ENCODE peak calls at places on chromosomes 16 and 17, in ten cellular contexts. U is CD4-positive, CD25-positive, alpha-beta regulatory T cell; H is kidney glomerular epithelial cell; K is hypothalamus; Y is Kasumi-1; V is activated T-helper 1 cell treated with anti-CD3 and anti-CD28 coated beads, Interleukin-2, amount 50 U/mL, for 16 hours; S is activated naive CD4-positive, alpha-beta T cell treated with Interleukin-2 at 50 U/mL for 16 hours; L is choroid plexus epithelial cell; M is EH; G is NCI-H2171 treated with DMSO at 0.1 percent for 48 hours. B is an unnamed sample.

GRCh38 chr16:70454221-70455034 is at the start of gene FCSK:
- DNase-seq in V (peak), Y (peak), K (peak), M (peak), S (peak), H (peak), L (peak), G (peak), U (peak), B (peak)

GRCh38 chr17:80264048-80264792 is 3.6 kb downstream of the RNF213 start:
- DNase-seq in G (no peak), U (peak), Y (peak), K (no peak), S (peak), H (no peak), M (no peak), L (no peak), V (no peak), B (no peak)

GRCh38 chr17:37828313-37829124 is 83.7 kb upstream of the HNF1B start:
- DNase-seq in K (no peak), Y (peak), G (no peak), U (peak), S (no peak), V (no peak), L (no peak), H (no peak), M (peak), B (no peak)

GRCh38 chr17:32285770-32286517 is 20.3 kb downstream of the RHBDL3 start:
- DNase-seq in H (no peak), M (no peak), S (no peak), L (no peak), Y (no peak), V (no peak), U (no peak), K (peak), G (no peak), B (no peak)

GRCh38 chr17:40615295-40615988 is 32.2 kb downstream of the SMARCE1 start:
- DNase-seq in U (peak), V (no peak), L (peak), K (peak), G (no peak), M (peak), S (no peak), H (peak), Y (no peak), B (peak)

GRCh38 chr17:74442670-74443515 is 11.0 kb downstream of the GPRC5C start:
- DNase-seq in L (peak), U (no peak), M (no peak), Y (peak), S (peak), H (peak), G (peak), K (peak), V (no peak), B (no peak)

GRCh38 chr16:81446318-81447275 is 2.0 kb downstream of the CMIP start:
- DNase-seq in Y (no peak), L (no peak), G (peak), S (no peak), H (no peak), U (peak), M (peak), V (no peak), K (peak), B (no peak)

GRCh38 chr17:40952675-40953074 is 14.1 kb downstream of the KRT39 start:
- DNase-seq in Y (no peak), S (no peak), M (peak), L (peak), K (no peak), U (no peak), V (no peak), G (no peak), H (peak), B (peak)

GRCh38 chr17:74631468-74632195 is 8.1 kb upstream of the CD300E start:
- DNase-seq in G (no peak), Y (peak), V (no peak), U (no peak), K (no peak), H (no peak), L (peak), M (no peak), S (no peak), B (peak)

GRCh38 chr17:13885550-13885949 is 183.8 kb upstream of the COX10 start:
- DNase-seq in G (no peak), Y (no peak), K (no peak), H (no peak), L (no peak), S (no peak), V (no peak), M (no peak), U (no peak), B (no peak)

GRCh38 chr17:63740464-63741181 is 976 bp downstream of the STRADA start:
- DNase-seq in Y (no peak), L (peak), U (peak), H (no peak), S (no peak), G (no peak), V (no peak), M (peak), K (no peak), B (peak)

GRCh38 chr16:66605177-66605999 is 884 bp downstream of the CMTM3 start:
- DNase-seq in V (no peak), U (peak), M (peak), G (no peak), Y (no peak), L (peak), H (peak), S (peak), K (peak), B (peak)

GRCh38 chr16:56777533-56777932 is 47.6 kb downstream of the NUP93 start:
- DNase-seq in M (peak), G (no peak), V (no peak), S (no peak), U (no peak), H (no peak), K (no peak), L (no peak), Y (no peak), B (no peak)

GRCh38 chr16:78606572-78606971 is 507.1 kb downstream of the WWOX start:
- DNase-seq in S (no peak), K (no peak), Y (no peak), L (no peak), V (no peak), G (no peak), U (no peak), H (no peak), M (no peak), B (no peak)

GRCh38 chr17:4170639-4171280 is 27.8 kb downstream of the CYB5D2 start:
- DNase-seq in M (no peak), L (no peak), S (no peak), Y (no peak), K (no peak), G (no peak), H (no peak), U (no peak), V (no peak), B (no peak)

GRCh38 chr16:15948532-15949209 is 745 bp upstream of the ABCC1 start:
- DNase-seq in L (no peak), K (peak), S (no peak), G (no peak), H (peak), Y (no peak), V (no peak), U (peak), M (no peak), B (no peak)

GRCh38 chr16:3152273-3153076 is 17.6 kb downstream of the ZNF213 start:
- DNase-seq in H (peak), G (peak), K (peak), Y (peak), L (peak), S (peak), U (peak), V (peak), M (peak), B (peak)

GRCh38 chr17:68015081-68015723 is 18.9 kb upstream of the C17orf58 start:
- DNase-seq in Y (no peak), G (no peak), V (no peak), M (no peak), S (no peak), K (no peak), H (no peak), U (no peak), L (no peak), B (no peak)

GRCh38 chr16:3259829-3260228 is 3.4 kb upstream of the MEFV start:
- DNase-seq in Y (no peak), M (no peak), K (no peak), G (no peak), H (no peak), U (no peak), L (no peak), V (no peak), S (no peak), B (no peak)

GRCh38 chr17:76480676-76481075 is 13.3 kb downstream of the AANAT start:
- DNase-seq in U (no peak), K (no peak), S (no peak), H (no peak), M (no peak), L (peak), V (no peak), Y (peak), G (no peak), B (no peak)

GRCh38 chr16:68091604-68092261 is 6.6 kb downstream of the NFATC3 start:
- DNase-seq in S (no peak), H (peak), K (no peak), V (no peak), Y (no peak), U (no peak), G (peak), M (peak), L (peak), B (no peak)

GRCh38 chr17:43578699-43579569 is 32.8 kb upstream of the ETV4 start:
- DNase-seq in V (no peak), U (peak), L (peak), S (peak), G (peak), M (peak), K (no peak), H (peak), Y (no peak), B (no peak)

GRCh38 chr17:5825717-5826330 is 241.5 kb upstream of the NLRP1 start:
- DNase-seq in U (no peak), L (peak), K (no peak), G (no peak), H (peak), S (no peak), V (no peak), M (peak), Y (no peak), B (peak)

GRCh38 chr17:17682293-17682736 is 1.1 kb downstream of the RAI1 start:
- DNase-seq in M (peak), L (no peak), U (peak), V (no peak), Y (no peak), G (no peak), K (peak), S (peak), H (no peak), B (no peak)

GRCh38 chr17:13509561-13509960 is 92.2 kb downstream of the HS3ST3A1 start:
- DNase-seq in U (no peak), G (no peak), Y (no peak), V (no peak), M (no peak), K (no peak), S (no peak), L (peak), H (no peak), B (no peak)

GRCh38 chr17:5838661-5839300 is 231.4 kb upstream of the WSCD1 start:
- DNase-seq in Y (no peak), L (no peak), S (no peak), V (no peak), H (no peak), U (no peak), G (no peak), M (no peak), K (peak), B (no peak)

GRCh38 chr17:43694081-43694870 is 32.6 kb upstream of the MEOX1 start:
- DNase-seq in S (peak), M (peak), V (peak), U (peak), K (peak), Y (peak), H (peak), L (peak), G (peak), B (peak)